ENCODE peak calls at places on chromosomes 5 and 9, in nine cellular contexts. K, W, L, H, U, P, Y, V and Q are unnamed samples.

GRCh38 chr5:125470503-125470902 is 724.1 kb upstream of the ZNF608 start:
- DNase-seq in K (no peak), W (no peak), L (no peak), H (no peak), U (no peak), P (no peak), Y (no peak), V (no peak), Q (no peak)

GRCh38 chr9:107638922-107639321 is 149.4 kb upstream of the KLF4 start:
- DNase-seq in K (no peak), W (no peak), L (peak; percentile 93), H (no peak), U (no peak), P (peak; percentile 51), Y (no peak), V (no peak), Q (peak; percentile 35)

GRCh38 chr5:160293901-160294561 is 18.3 kb downstream of the CCNJL start:
- DNase-seq in K (no peak), W (peak; percentile 59), L (no peak), H (no peak), U (peak; percentile 9), P (peak; percentile 22), Y (no peak), V (no peak), Q (no peak)

GRCh38 chr9:136696502-136696901 is 9.2 kb upstream of the AGPAT2 start:
- DNase-seq in K (peak; percentile 60), W (no peak), L (no peak), H (no peak), U (no peak), P (no peak), Y (no peak), V (no peak), Q (no peak)

GRCh38 chr5:61366841-61367240 is 34.8 kb downstream of the ZSWIM6 start:
- DNase-seq in K (no peak), W (no peak), L (no peak), H (no peak), U (no peak), P (no peak), Y (no peak), V (no peak), Q (no peak)

GRCh38 chr9:21413089-21414023 is 4.4 kb downstream of the IFNA8 start:
- DNase-seq in K (no peak), W (no peak), L (no peak), H (no peak), U (no peak), P (no peak), Y (peak; percentile 22), V (no peak), Q (no peak)

GRCh38 chr5:136113606-136114005 is 19.0 kb upstream of the SMAD5 start:
- DNase-seq in K (no peak), W (no peak), L (no peak), H (no peak), U (no peak), P (no peak), Y (no peak), V (no peak), Q (no peak)

GRCh38 chr9:18905033-18905882 is 127.8 kb downstream of the SAXO1 start:
- DNase-seq in K (no peak), W (no peak), L (no peak), H (no peak), U (no peak), P (no peak), Y (no peak), V (no peak), Q (no peak)

GRCh38 chr5:150440948-150441812 is 8.4 kb downstream of the RPS14 start:
- DNase-seq in K (no peak), W (no peak), L (no peak), H (no peak), U (no peak), P (no peak), Y (no peak), V (no peak), Q (no peak)

GRCh38 chr9:129174724-129175514 is 3.1 kb downstream of the IER5L start:
- DNase-seq in K (peak; percentile 85), W (peak; percentile 67), L (peak; percentile 92), H (peak; percentile 81), U (peak; percentile 57), P (peak; percentile 87), Y (peak; percentile 9), V (peak; percentile 65), Q (peak; percentile 86)

GRCh38 chr5:11981986-11982385 is 77.7 kb upstream of the CTNND2 start:
- DNase-seq in K (no peak), W (no peak), L (no peak), H (no peak), U (no peak), P (no peak), Y (no peak), V (no peak), Q (no peak)

GRCh38 chr5:109691248-109691574 is 1.5 kb downstream of the MAN2A1 start:
- DNase-seq in K (no peak), W (no peak), L (no peak), H (no peak), U (no peak), P (no peak), Y (no peak), V (no peak), Q (no peak)

GRCh38 chr5:172102913-172103629 is 85.0 kb downstream of the STK10 start:
- DNase-seq in K (peak; percentile 53), W (peak; percentile 94), L (no peak), H (no peak), U (no peak), P (peak; percentile 63), Y (no peak), V (peak; percentile 64), Q (peak; percentile 31)

GRCh38 chr9:105438136-105438839 is 9.5 kb upstream of the FSD1L start:
- DNase-seq in K (no peak), W (no peak), L (no peak), H (no peak), U (no peak), P (no peak), Y (no peak), V (no peak), Q (no peak)

GRCh38 chr5:75756191-75756590 is 39.0 kb upstream of the POC5 start:
- DNase-seq in K (no peak), W (no peak), L (no peak), H (no peak), U (no peak), P (no peak), Y (no peak), V (no peak), Q (no peak)

GRCh38 chr5:36150676-36151433 is 832 bp downstream of the LMBRD2 start:
- DNase-seq in K (no peak), W (peak; percentile 55), L (no peak), H (peak; percentile 24), U (peak; percentile 62), P (no peak), Y (peak; percentile 31), V (peak; percentile 19), Q (peak; percentile 67)

GRCh38 chr9:128339761-128340690 is at the start of gene SLC27A4:
- DNase-seq in K (peak; percentile 91), W (peak; percentile 95), L (peak; percentile 71), H (peak; percentile 78), U (peak; percentile 70), P (peak; percentile 68), Y (peak; percentile 83), V (peak; percentile 71), Q (peak; percentile 72)

GRCh38 chr9:108184941-108185340 is 670.8 kb downstream of the ACTL7B start:
- DNase-seq in K (no peak), W (peak; percentile 94), L (no peak), H (no peak), U (no peak), P (no peak), Y (no peak), V (no peak), Q (no peak)

GRCh38 chr5:31738199-31738598 is 99.3 kb downstream of the PDZD2 start:
- DNase-seq in K (no peak), W (no peak), L (no peak), H (no peak), U (no peak), P (no peak), Y (no peak), V (no peak), Q (no peak)

GRCh38 chr5:83104031-83104430 is 26.7 kb downstream of the XRCC4 start:
- DNase-seq in K (no peak), W (no peak), L (no peak), H (no peak), U (no peak), P (no peak), Y (no peak), V (no peak), Q (no peak)

DNA sequence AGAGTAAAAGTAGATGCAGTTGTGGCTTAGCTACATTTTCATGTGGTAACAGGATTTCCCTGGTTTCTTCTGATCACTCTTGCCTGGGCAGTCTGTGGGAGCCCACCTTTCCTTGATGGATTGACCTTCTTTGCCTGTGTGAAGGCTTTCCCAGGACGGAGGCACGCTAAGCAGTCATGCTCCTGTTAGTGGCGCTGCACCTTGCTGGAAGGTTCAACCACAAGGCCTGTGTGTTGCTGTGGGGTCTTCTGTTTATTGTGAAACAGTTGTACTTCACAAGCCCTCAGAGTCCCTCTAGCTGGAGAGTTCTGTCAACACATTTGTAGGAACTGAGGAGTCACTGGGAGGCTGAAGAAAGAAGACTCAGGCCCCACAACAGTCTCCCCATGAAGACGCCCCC is 402.0 kb downstream of the IRX1 start:
- DNase-seq in K (no peak), W (no peak), L (no peak), H (no peak), U (no peak), P (no peak), Y (no peak), V (no peak), Q (no peak)
- H3K4me1 ChIP-seq in K (no peaks in the 10 kb centered on the region), W (no peaks in the 10 kb centered on the region), L (no peaks in the 10 kb centered on the region), H (no peaks in the 10 kb centered on the region), U (no peaks in the 10 kb centered on the region), P (peaks cover 46% of the 10 kb centered on the region), Y (no peaks in the 10 kb centered on the region), V (no peaks in the 10 kb centered on the region), Q (no peaks in the 10 kb centered on the region)

DNA sequence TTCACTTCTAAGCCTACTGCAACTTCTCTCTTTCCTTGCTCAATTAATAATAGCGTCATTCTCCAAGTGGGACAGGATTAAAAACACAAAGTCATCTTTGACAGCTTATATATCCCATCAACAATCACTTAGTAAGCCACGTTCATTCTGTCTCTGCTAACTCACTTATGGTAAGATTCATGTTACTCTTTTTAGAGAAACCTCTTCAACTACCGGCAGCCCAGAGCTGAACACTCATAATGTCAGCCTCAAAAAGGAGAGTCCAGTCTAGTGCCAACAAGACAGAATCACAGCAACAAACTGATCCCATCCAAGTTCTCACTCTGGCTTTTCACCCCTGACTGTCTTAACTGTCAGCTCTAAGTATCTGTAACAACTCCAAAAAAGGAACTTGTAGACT is 196.0 kb downstream of the RAB3C start:
- DNase-seq in K (no peak), W (no peak), L (no peak), H (no peak), U (no peak), P (no peak), Y (no peak), V (no peak), Q (no peak)
- H3K4me3 ChIP-seq in K (no peak overlapping the region), W (no peak overlapping the region), L (no peak overlapping the region), H (no peak overlapping the region), U (no peak overlapping the region), P (no peak overlapping the region), Y (no peak overlapping the region), V (no peak overlapping the region), Q (no peak overlapping the region)

GRCh38 chr5:177335701-177336065 is 15.8 kb downstream of the LMAN2 start:
- DNase-seq in K (no peak), W (no peak), L (no peak), H (no peak), U (no peak), P (peak; percentile 29), Y (no peak), V (no peak), Q (no peak)
- H3K36me3 ChIP-seq in K (no peaks in the 10 kb centered on the region), W (peaks cover 2% of the 10 kb centered on the region), L (peaks cover 93% of the 10 kb centered on the region), H (peaks cover 17% of the 10 kb centered on the region), U (peaks cover 88% of the 10 kb centered on the region), P (peaks cover 82% of the 10 kb centered on the region), Y (peaks cover 98% of the 10 kb centered on the region), V (peaks cover 35% of the 10 kb centered on the region), Q (peaks cover 47% of the 10 kb centered on the region)

GRCh38 chr5:80958611-80959010 is 1.6 kb upstream of the RASGRF2 start:
- DNase-seq in K (no peak), W (no peak), L (no peak), H (no peak), U (no peak), P (no peak), Y (no peak), V (no peak), Q (peak; percentile 30)
- H3K4me1 ChIP-seq in K (no peaks in the 10 kb centered on the region), W (no peaks in the 10 kb centered on the region), L (peaks cover 15% of the 10 kb centered on the region), H (peaks cover 13% of the 10 kb centered on the region), U (peaks cover 37% of the 10 kb centered on the region), P (peaks cover 15% of the 10 kb centered on the region), Y (peaks cover 22% of the 10 kb centered on the region), V (no peaks in the 10 kb centered on the region), Q (peaks cover 37% of the 10 kb centered on the region)